ENCODE peak calls at places on chromosomes 16 and 17, in seven cellular contexts. M is H9, H is IMR-90, I is H1, F is trophoblast cell, P is mesendoderm, D is mesenchymal stem cell. J is an unnamed sample.

GRCh38 chr17:40062347-40063033 is at the start of gene THRA:
- DNase-seq in M (peak), H (peak), I (peak), F (peak), P (peak), D (peak), J (no peak)

GRCh38 chr16:86923656-86924055 is 345.3 kb downstream of the FOXL1 start:
- DNase-seq in M (no peak), H (no peak), I (no peak), F (no peak), P (no peak), D (no peak), J (no peak)

GRCh38 chr16:85004587-85005205 is 6.6 kb downstream of the ZDHHC7 start:
- DNase-seq in M (no peak), H (peak), I (no peak), F (peak), P (peak), D (peak), J (no peak)

GRCh38 chr16:68072038-68072695 is 13.0 kb upstream of the NFATC3 start:
- DNase-seq in M (no peak), H (peak), I (peak), F (peak), P (no peak), D (peak), J (no peak)

GRCh38 chr16:30805370-30806169 is 18.6 kb upstream of the ZNF629 start:
- DNase-seq in M (peak), H (peak), I (peak), F (peak), P (peak), D (peak), J (peak)

GRCh38 chr16:85028638-85029412 is 1.2 kb downstream of the KIAA0513 start:
- DNase-seq in M (no peak), H (peak), I (no peak), F (peak), P (no peak), D (peak), J (no peak)

GRCh38 chr16:85029413-85029794 is 1.8 kb downstream of the KIAA0513 start:
- DNase-seq in M (no peak), H (peak), I (no peak), F (peak), P (peak), D (peak), J (no peak)

GRCh38 chr16:55036371-55036821 is 105.7 kb downstream of the IRX5 start:
- DNase-seq in M (peak), H (no peak), I (peak), F (no peak), P (no peak), D (no peak), J (no peak)

GRCh38 chr17:75762513-75763268 is 2.3 kb downstream of the GALK1 start:
- DNase-seq in M (no peak), H (no peak), I (no peak), F (no peak), P (no peak), D (no peak), J (no peak)

GRCh38 chr17:8224891-8225812 is 14.8 kb upstream of the AURKB start:
- DNase-seq in M (no peak), H (no peak), I (no peak), F (peak), P (no peak), D (no peak), J (no peak)

GRCh38 chr16:66364117-66364958 is 2.2 kb upstream of the CDH5 start:
- DNase-seq in M (no peak), H (no peak), I (no peak), F (peak), P (peak), D (peak), J (no peak)

GRCh38 chr16:58814348-58814801 is 80.3 kb upstream of the GOT2 start:
- DNase-seq in M (peak), H (peak), I (peak), F (peak), P (peak), D (peak), J (peak)

GRCh38 chr17:41308251-41308917 is 725 bp downstream of the KRTAP16-1 start:
- DNase-seq in M (no peak), H (no peak), I (no peak), F (no peak), P (no peak), D (no peak), J (no peak)

GRCh38 chr16:88297178-88297720 is 85.5 kb upstream of the ZNF469 start:
- DNase-seq in M (no peak), H (no peak), I (no peak), F (no peak), P (no peak), D (no peak), J (no peak)

GRCh38 chr17:31843382-31843780 is 15.7 kb downstream of the COPRS start:
- DNase-seq in M (no peak), H (peak), I (no peak), F (no peak), P (no peak), D (no peak), J (no peak)

GRCh38 chr16:77894054-77894632 is 105.8 kb downstream of the VAT1L start:
- DNase-seq in M (no peak), H (no peak), I (no peak), F (no peak), P (no peak), D (no peak), J (no peak)
- H3K4me2 ChIP-seq in M (no peak), H (no peak), I (no peak), F (no peak), P (no peak), D (no peak), J (no peak)

DNA sequence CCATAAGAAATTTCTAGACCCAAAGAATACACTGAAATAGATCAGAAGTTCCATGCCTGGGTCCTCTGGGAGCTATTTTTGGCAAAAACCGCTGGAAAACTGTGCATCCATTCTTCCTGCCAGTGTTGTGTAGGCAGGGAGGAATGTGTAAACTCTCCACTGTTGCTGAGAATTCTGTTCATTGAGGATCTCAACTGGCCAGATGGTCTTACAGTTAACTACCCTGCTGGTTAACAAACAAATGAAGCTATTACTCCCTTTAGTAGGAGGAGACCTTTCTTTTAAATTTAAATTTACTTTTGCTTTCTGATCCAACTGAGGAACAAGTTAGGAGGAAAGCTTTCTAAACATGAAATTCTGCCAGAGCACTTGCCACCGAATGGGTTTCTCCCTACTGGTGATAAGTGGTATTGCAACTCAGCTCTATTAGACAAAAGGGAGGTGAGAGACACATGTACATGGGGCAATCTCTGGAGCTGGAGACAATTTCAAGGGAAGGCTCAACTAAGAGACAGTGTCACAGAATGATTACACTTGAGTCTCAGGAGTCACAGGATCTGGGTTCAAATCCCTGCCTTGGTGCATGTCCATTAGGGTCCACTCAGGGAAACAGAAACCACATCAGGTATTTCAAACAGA is 37.6 kb downstream of the SOCS1 start:
- DNase-seq in M (no peak), H (peak), I (no peak), F (peak), P (peak), D (no peak), J (no peak)
- H3K23ac ChIP-seq in M (no peak), H (no peak), I (no peak), F (no peak), P (no peak), D (no peak), J (no peak)

GRCh38 chr17:60514053-60514452 is 12.0 kb downstream of the APPBP2 start:
- DNase-seq in M (no peak), H (no peak), I (peak), F (peak), P (no peak), D (no peak), J (no peak)
- H3K4me2 ChIP-seq in M (no peak), H (no peak), I (no peak), F (no peak), P (no peak), D (no peak), J (no peak)

GRCh38 chr16:20812510-20812909 is 6.2 kb downstream of the REXO5 start:
- DNase-seq in M (no peak), H (no peak), I (no peak), F (no peak), P (no peak), D (no peak), J (no peak)
- H3K23ac ChIP-seq in M (no peak), H (no peak), I (no peak), F (no peak), P (no peak), D (no peak), J (no peak)

GRCh38 chr17:64276961-64277505 is 14.0 kb upstream of the TEX2 start:
- DNase-seq in M (no peak), H (no peak), I (no peak), F (peak), P (peak), D (no peak), J (no peak)

GRCh38 chr17:64277831-64278562 is 14.9 kb upstream of the TEX2 start:
- DNase-seq in M (no peak), H (peak), I (no peak), F (no peak), P (no peak), D (peak), J (no peak)

GRCh38 chr17:64278614-64279013 is 15.6 kb upstream of the TEX2 start:
- DNase-seq in M (no peak), H (peak), I (no peak), F (no peak), P (peak), D (peak), J (no peak)

GRCh38 chr17:64282753-64283080 is 19.7 kb upstream of the TEX2 start:
- DNase-seq in M (no peak), H (no peak), I (no peak), F (no peak), P (no peak), D (no peak), J (no peak)

DNA sequence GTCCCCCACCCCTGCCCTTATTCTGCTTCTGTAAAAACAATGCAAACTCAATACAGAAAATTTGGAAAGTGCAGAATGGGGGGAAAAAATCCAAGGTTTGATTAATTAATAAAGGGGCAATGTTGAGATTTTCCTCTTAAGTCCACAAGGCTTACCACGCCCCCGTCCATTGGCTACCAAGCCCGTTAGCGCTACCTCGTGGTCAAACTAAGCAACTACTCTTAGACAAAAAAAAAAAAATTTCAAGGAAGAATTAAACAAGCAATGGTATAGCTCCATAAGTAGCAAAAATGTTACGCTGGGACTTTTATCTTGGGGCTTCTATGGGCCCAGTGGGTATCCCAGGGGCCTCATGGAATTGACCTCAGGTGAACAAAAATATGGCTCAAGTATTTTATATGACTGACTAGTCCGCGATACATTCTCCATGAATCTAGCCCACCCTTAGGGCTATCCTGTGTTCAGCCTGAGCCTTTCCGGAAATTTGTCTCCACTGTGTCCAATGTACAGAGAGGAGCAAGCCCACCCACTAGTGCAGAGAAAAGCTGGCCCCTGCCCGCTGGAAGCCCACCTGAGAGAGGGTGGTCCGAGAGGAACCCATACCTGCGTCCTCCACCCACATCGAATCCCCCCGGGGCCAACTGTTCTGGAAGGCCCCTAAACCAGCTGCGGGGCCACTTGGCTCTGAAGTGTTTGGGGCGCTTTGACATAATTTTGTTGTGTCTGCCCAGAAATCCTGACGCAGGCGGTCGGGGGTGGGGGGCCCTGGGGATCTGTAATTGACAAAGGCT is 19.1 kb upstream of the TEX2 start:
- DNase-seq in M (peak), H (peak), I (peak), F (peak), P (peak), D (peak), J (peak)
- H3K4me2 ChIP-seq in M (no peak), H (no peak), I (no peak), F (no peak), P (no peak), D (no peak), J (no peak)

DNA sequence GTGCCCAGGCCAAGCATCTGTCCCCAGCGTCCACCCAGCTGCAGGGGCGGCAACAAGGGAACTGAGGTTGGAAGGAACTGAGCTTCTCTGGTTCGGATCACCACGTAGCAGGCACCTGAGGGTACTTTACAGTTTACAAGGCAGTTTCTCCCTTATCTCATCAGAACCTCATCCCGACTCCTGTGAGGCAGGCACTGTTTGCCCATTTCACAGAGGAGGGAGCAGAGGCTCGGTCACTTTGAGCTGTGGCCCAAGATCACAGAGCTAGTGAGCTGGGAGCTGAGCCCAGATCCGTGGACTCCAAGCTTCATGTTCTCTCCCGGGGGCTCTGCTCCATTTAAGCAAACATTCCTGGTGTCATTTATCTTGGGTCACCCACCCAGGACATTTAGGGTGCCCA is 15.1 kb downstream of the UBALD1 start:
- DNase-seq in M (no peak), H (no peak), I (no peak), F (no peak), P (no peak), D (no peak), J (no peak)
- H3K23ac ChIP-seq in M (no peak), H (no peak), I (no peak), F (no peak), P (no peak), D (no peak), J (no peak)

GRCh38 chr17:55157165-55157564 is 107.6 kb upstream of the HLF start:
- DNase-seq in M (no peak), H (peak), I (no peak), F (peak), P (no peak), D (peak), J (no peak)
- H3K4me2 ChIP-seq in M (no peak), H (no peak), I (no peak), F (no peak), P (no peak), D (no peak), J (no peak)

DNA sequence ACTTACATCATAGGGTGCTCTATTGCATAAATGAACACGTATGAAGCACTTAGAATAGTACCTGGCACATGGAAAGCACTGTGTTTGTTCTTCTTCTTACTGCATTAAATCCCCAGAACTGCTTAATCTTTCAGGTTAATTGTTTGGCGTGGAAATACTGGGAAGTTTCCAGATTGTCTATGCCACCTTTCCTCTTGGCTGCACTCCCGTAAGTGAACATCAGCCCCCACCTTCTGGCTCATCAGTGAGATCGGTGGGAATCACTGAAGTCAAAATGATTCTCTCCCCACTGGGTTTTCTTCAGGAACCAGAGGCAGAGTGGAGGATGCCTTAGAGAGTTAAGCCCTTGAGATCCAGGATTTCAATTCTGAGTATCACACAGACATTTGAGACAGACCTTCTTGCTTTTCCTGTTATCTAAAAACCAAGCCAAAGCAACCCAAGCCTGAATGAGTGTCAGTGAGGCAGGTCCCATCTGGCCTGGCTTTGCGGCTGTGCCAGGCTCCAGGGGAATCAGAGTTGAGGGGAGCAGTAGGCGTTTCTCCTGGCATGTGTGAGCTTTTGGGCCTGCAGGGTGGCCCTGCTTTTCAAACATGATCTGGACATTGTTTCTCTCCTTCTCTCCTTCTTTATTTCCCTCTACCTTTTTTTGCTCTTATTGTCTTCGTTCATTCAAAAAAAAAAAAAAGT is 59.1 kb downstream of the OTOA start:
- DNase-seq in M (no peak), H (no peak), I (no peak), F (no peak), P (no peak), D (no peak), J (no peak)
- H3K23ac ChIP-seq in M (no peak), H (no peak), I (no peak), F (no peak), P (no peak), D (no peak), J (no peak)